ENCODE peak calls at places on chromosome 16, in six cellular contexts. One of them, this sample, is unnamed.

GRCh38 chr16:81445143-81445922 is 725 bp downstream of the CMIP start:
- DNase-seq in A549: no peak
- DNase-seq in prostate gland: no peak
- DNase-seq in body of pancreas: peak; percentile 62
- DNase-seq in HCT116: no peak
- DNase-seq in sigmoid colon: peak; percentile 78
- DNase-seq in this sample: no peak

GRCh38 chr16:83738926-83739503 is 68.8 kb upstream of the HSBP1 start:
- DNase-seq in A549: no peak
- DNase-seq in prostate gland: no peak
- DNase-seq in body of pancreas: no peak
- DNase-seq in HCT116: no peak
- DNase-seq in sigmoid colon: no peak
- DNase-seq in this sample: no peak

GRCh38 chr16:21645261-21645721 is 7.1 kb downstream of the IGSF6 start:
- DNase-seq in A549: no peak
- DNase-seq in prostate gland: no peak
- DNase-seq in body of pancreas: no peak
- DNase-seq in HCT116: no peak
- DNase-seq in sigmoid colon: no peak
- DNase-seq in this sample: no peak

GRCh38 chr16:68228652-68229051 is 7.3 kb downstream of the ESRP2 start:
- DNase-seq in A549: no peak
- DNase-seq in prostate gland: no peak
- DNase-seq in body of pancreas: no peak
- DNase-seq in HCT116: no peak
- DNase-seq in sigmoid colon: no peak
- DNase-seq in this sample: no peak

GRCh38 chr16:72921620-72922019 is 126.3 kb downstream of the ZFHX3 start:
- DNase-seq in A549: no peak
- DNase-seq in prostate gland: no peak
- DNase-seq in body of pancreas: peak; percentile 65
- DNase-seq in HCT116: no peak
- DNase-seq in sigmoid colon: peak; percentile 69
- DNase-seq in this sample: no peak

GRCh38 chr16:24208710-24209109 is 47.4 kb upstream of the CACNG3 start:
- DNase-seq in A549: no peak
- DNase-seq in prostate gland: no peak
- DNase-seq in body of pancreas: no peak
- DNase-seq in HCT116: no peak
- DNase-seq in sigmoid colon: no peak
- DNase-seq in this sample: no peak

GRCh38 chr16:55116165-55116894 is 185.7 kb downstream of the IRX5 start:
- DNase-seq in A549: no peak
- DNase-seq in prostate gland: no peak
- DNase-seq in body of pancreas: no peak
- DNase-seq in HCT116: no peak
- DNase-seq in sigmoid colon: no peak
- DNase-seq in this sample: no peak

GRCh38 chr16:68384293-68385255 is 63.7 kb downstream of the SMPD3 start:
- DNase-seq in A549: no peak
- DNase-seq in prostate gland: no peak
- DNase-seq in body of pancreas: no peak
- DNase-seq in HCT116: no peak
- DNase-seq in sigmoid colon: no peak
- DNase-seq in this sample: no peak

GRCh38 chr16:64287667-64288521 is 834.0 kb downstream of the CDH11 start:
- DNase-seq in A549: no peak
- DNase-seq in prostate gland: no peak
- DNase-seq in body of pancreas: no peak
- DNase-seq in HCT116: no peak
- DNase-seq in sigmoid colon: no peak
- DNase-seq in this sample: no peak

GRCh38 chr16:81632392-81633146 is 146.5 kb upstream of the PLCG2 start:
- DNase-seq in A549: peak; percentile 80
- DNase-seq in prostate gland: no peak
- DNase-seq in body of pancreas: no peak
- DNase-seq in HCT116: peak; percentile 93
- DNase-seq in sigmoid colon: no peak
- DNase-seq in this sample: no peak

GRCh38 chr16:47687694-47688093 is 226.6 kb downstream of the PHKB start:
- DNase-seq in A549: no peak
- DNase-seq in prostate gland: no peak
- DNase-seq in body of pancreas: no peak
- DNase-seq in HCT116: no peak
- DNase-seq in sigmoid colon: no peak
- DNase-seq in this sample: no peak

GRCh38 chr16:70482624-70483023 is 28.2 kb downstream of the FCSK start:
- DNase-seq in A549: no peak
- DNase-seq in prostate gland: no peak
- DNase-seq in body of pancreas: no peak
- DNase-seq in HCT116: no peak
- DNase-seq in sigmoid colon: no peak
- DNase-seq in this sample: no peak

GRCh38 chr16:49932449-49932848 is 76.5 kb upstream of the ZNF423 start:
- DNase-seq in A549: no peak
- DNase-seq in prostate gland: no peak
- DNase-seq in body of pancreas: no peak
- DNase-seq in HCT116: no peak
- DNase-seq in sigmoid colon: peak; percentile 5
- DNase-seq in this sample: no peak

GRCh38 chr16:50259334-50260205 is 6.8 kb upstream of the ADCY7 start:
- DNase-seq in A549: no peak
- DNase-seq in prostate gland: no peak
- DNase-seq in body of pancreas: peak; percentile 24
- DNase-seq in HCT116: no peak
- DNase-seq in sigmoid colon: peak; percentile 80
- DNase-seq in this sample: peak; percentile 88

GRCh38 chr16:9046667-9047055 is 44.8 kb upstream of the HAPSTR1 start:
- DNase-seq in A549: no peak
- DNase-seq in prostate gland: no peak
- DNase-seq in body of pancreas: no peak
- DNase-seq in HCT116: no peak
- DNase-seq in sigmoid colon: no peak
- DNase-seq in this sample: no peak

GRCh38 chr16:65745-66144 is 6.7 kb downstream of the RHBDF1 start:
- DNase-seq in A549: peak; percentile 79
- DNase-seq in prostate gland: peak; percentile 80
- DNase-seq in body of pancreas: peak; percentile 92
- DNase-seq in HCT116: peak; percentile 21
- DNase-seq in sigmoid colon: peak; percentile 90
- DNase-seq in this sample: peak; percentile 91

GRCh38 chr16:75029854-75030253 is 31.0 kb downstream of the ZNRF1 start:
- DNase-seq in A549: peak; percentile 51
- DNase-seq in prostate gland: no peak
- DNase-seq in body of pancreas: no peak
- DNase-seq in HCT116: no peak
- DNase-seq in sigmoid colon: no peak
- DNase-seq in this sample: no peak

GRCh38 chr16:84055801-84056634 is 13.4 kb upstream of the SLC38A8 start:
- DNase-seq in A549: no peak
- DNase-seq in prostate gland: peak; percentile 19
- DNase-seq in body of pancreas: peak; percentile 82
- DNase-seq in HCT116: no peak
- DNase-seq in sigmoid colon: peak; percentile 58
- DNase-seq in this sample: no peak

GRCh38 chr16:69482410-69482951 is 58.1 kb downstream of the CYB5B start:
- DNase-seq in A549: no peak
- DNase-seq in prostate gland: peak; percentile 21
- DNase-seq in body of pancreas: peak; percentile 15
- DNase-seq in HCT116: no peak
- DNase-seq in sigmoid colon: peak; percentile 74
- DNase-seq in this sample: peak; percentile 83

GRCh38 chr16:78321611-78322010 is 222.2 kb downstream of the WWOX start:
- DNase-seq in A549: no peak
- DNase-seq in prostate gland: no peak
- DNase-seq in body of pancreas: peak; percentile 7
- DNase-seq in HCT116: no peak
- DNase-seq in sigmoid colon: no peak
- DNase-seq in this sample: no peak

GRCh38 chr16:363110-364090 is 6.9 kb downstream of the MRPL28 start:
- DNase-seq in A549: no peak
- DNase-seq in prostate gland: no peak
- DNase-seq in body of pancreas: no peak
- DNase-seq in HCT116: no peak
- DNase-seq in sigmoid colon: no peak
- DNase-seq in this sample: no peak

GRCh38 chr16:14640538-14640937 is 7.8 kb downstream of the BFAR start:
- DNase-seq in A549: no peak
- DNase-seq in prostate gland: no peak
- DNase-seq in body of pancreas: peak; percentile 22
- DNase-seq in HCT116: no peak
- DNase-seq in sigmoid colon: no peak
- DNase-seq in this sample: peak; percentile 27

GRCh38 chr16:52494621-52495020 is 52.3 kb downstream of the TOX3 start:
- DNase-seq in A549: no peak
- DNase-seq in prostate gland: no peak
- DNase-seq in body of pancreas: no peak
- DNase-seq in HCT116: no peak
- DNase-seq in sigmoid colon: no peak
- DNase-seq in this sample: no peak

GRCh38 chr16:985646-986400 is 4.3 kb downstream of the SOX8 start:
- DNase-seq in A549: no peak
- DNase-seq in prostate gland: no peak
- DNase-seq in body of pancreas: no peak
- DNase-seq in HCT116: no peak
- DNase-seq in sigmoid colon: no peak
- DNase-seq in this sample: no peak

GRCh38 chr16:30780021-30780420 is 7.0 kb downstream of the ZNF629 start:
- DNase-seq in A549: no peak
- DNase-seq in prostate gland: no peak
- DNase-seq in body of pancreas: no peak
- DNase-seq in HCT116: no peak
- DNase-seq in sigmoid colon: no peak
- DNase-seq in this sample: no peak

GRCh38 chr16:30777591-30778297 is 9.3 kb downstream of the ZNF629 start:
- DNase-seq in A549: no peak
- DNase-seq in prostate gland: no peak
- DNase-seq in body of pancreas: no peak
- DNase-seq in HCT116: no peak
- DNase-seq in sigmoid colon: no peak
- DNase-seq in this sample: no peak

GRCh38 chr16:30780549-30780948 is 6.5 kb downstream of the ZNF629 start:
- DNase-seq in A549: no peak
- DNase-seq in prostate gland: no peak
- DNase-seq in body of pancreas: no peak
- DNase-seq in HCT116: no peak
- DNase-seq in sigmoid colon: no peak
- DNase-seq in this sample: no peak

GRCh38 chr16:30779596-30779995 is 7.4 kb downstream of the ZNF629 start:
- DNase-seq in A549: no peak
- DNase-seq in prostate gland: no peak
- DNase-seq in body of pancreas: no peak
- DNase-seq in HCT116: no peak
- DNase-seq in sigmoid colon: no peak
- DNase-seq in this sample: no peak

DNA sequence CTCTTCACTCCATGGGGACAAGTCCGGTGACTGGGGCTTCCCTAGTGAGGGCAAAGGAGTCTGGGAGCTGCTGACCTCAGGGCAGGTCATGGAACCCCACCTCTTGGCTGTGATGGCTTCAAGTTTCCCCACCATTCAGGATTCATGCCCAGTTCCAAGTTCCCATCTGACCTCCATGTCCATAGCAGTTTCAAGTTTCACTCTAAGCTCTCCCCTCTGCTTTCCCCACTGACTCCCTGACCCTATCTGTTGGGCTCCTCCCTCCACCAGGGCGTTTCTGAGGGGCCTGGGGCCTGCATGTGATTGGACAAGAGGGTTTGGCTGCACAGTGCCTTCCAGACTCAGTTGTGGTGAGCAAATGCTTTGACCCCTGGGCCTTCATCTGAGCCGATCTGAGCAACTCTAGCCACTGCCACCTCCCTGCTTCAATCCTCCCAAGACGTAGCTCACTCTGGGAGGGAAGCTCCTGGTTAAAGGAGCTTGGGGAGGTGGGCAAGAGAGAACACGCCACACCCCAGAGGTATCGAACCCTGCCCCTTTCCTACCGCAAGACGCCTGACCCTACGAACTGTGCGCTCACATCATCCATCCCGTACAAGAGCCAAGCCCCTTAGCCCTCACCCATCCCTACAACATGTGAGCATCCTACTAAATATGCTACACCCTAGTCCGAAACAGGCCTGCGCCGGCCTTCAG is 8.3 kb downstream of the ZNF629 start:
- DNase-seq in A549: no peak
- DNase-seq in prostate gland: no peak
- DNase-seq in body of pancreas: no peak
- DNase-seq in HCT116: no peak
- DNase-seq in sigmoid colon: no peak
- DNase-seq in this sample: no peak
- H3K27ac ChIP-seq in A549: no peak overlapping the region
- H3K27ac ChIP-seq in prostate gland: no peak overlapping the region
- H3K27ac ChIP-seq in body of pancreas: no peak overlapping the region
- H3K27ac ChIP-seq in HCT116: no peak overlapping the region
- H3K27ac ChIP-seq in sigmoid colon: no peak overlapping the region
- H3K27ac ChIP-seq in this sample: no peak overlapping the region

GRCh38 chr16:89324056-89325010 is 106.8 kb downstream of the ZNF778 start:
- DNase-seq in A549: no peak
- DNase-seq in prostate gland: no peak
- DNase-seq in body of pancreas: peak; percentile 2
- DNase-seq in HCT116: no peak
- DNase-seq in sigmoid colon: peak; percentile 60
- DNase-seq in this sample: no peak
- H3K4me1 ChIP-seq in A549: peaks cover 97% of the 10 kb centered on the region
- H3K4me1 ChIP-seq in prostate gland: peaks cover 22% of the 10 kb centered on the region
- H3K4me1 ChIP-seq in body of pancreas: peaks cover 59% of the 10 kb centered on the region
- H3K4me1 ChIP-seq in HCT116: peaks cover 100% of the 10 kb centered on the region
- H3K4me1 ChIP-seq in sigmoid colon: peaks cover 82% of the 10 kb centered on the region
- H3K4me1 ChIP-seq in this sample: peaks cover 72% of the 10 kb centered on the region

DNA sequence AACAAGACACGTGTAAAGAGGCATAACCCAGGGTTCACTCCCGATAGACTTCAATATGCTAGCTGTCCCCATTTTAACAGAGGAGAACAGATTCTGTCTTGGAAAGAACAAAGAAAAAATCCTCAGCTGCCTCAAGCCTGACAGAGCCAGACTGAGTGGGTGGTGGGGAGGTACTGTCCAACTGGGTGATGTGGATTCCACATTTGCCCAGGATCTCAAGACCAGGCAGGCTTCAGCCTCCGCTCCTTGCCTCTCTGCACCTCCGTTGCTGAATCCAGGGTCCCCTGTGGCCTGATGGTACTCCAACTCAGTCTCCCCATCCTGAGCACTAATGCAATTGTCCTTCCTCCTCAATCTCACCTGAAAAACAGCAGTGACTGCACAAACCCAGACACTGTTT is 163.8 kb downstream of the GSG1L start:
- DNase-seq in A549: no peak
- DNase-seq in prostate gland: no peak
- DNase-seq in body of pancreas: no peak
- DNase-seq in HCT116: no peak
- DNase-seq in sigmoid colon: no peak
- DNase-seq in this sample: no peak
- TF ChIP-seq POLR2A in A549: no peak
- TF ChIP-seq POLR2A in prostate gland: no peak
- TF ChIP-seq POLR2A in body of pancreas: no peak
- TF ChIP-seq POLR2A in HCT116: no peak
- TF ChIP-seq POLR2A in sigmoid colon: no peak
- TF ChIP-seq POLR2A in this sample: no peak

DNA sequence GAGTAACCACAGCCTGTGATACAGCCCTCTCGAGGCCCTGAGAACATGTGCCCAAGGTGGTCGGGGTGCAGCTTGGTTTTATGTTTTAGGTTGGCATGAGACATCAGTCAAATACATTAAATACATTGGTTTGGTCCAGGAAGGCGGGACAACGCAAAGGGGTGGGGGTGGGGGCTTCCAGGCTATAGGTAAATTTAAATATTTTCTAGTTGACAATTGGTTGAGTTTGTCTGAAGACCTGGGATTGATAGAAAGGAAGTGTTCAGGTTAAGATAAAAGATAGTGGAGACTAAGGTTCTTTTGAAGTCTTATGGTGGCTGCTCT is 1.2 kb upstream of the ZKSCAN2 start:
- DNase-seq in A549: no peak
- DNase-seq in prostate gland: no peak
- DNase-seq in body of pancreas: no peak
- DNase-seq in HCT116: no peak
- DNase-seq in sigmoid colon: no peak
- DNase-seq in this sample: no peak
- H3K27ac ChIP-seq in A549: peak overlapping the region; percentile 84
- H3K27ac ChIP-seq in prostate gland: no peak overlapping the region
- H3K27ac ChIP-seq in body of pancreas: no peak overlapping the region
- H3K27ac ChIP-seq in HCT116: peak overlapping the region; percentile 99
- H3K27ac ChIP-seq in sigmoid colon: peak overlapping the region; percentile 95
- H3K27ac ChIP-seq in this sample: no peak overlapping the region

This sample was measured in suprapubic skin.